ENCODE peak calls at places on chromosomes 13 and 19, in ten cellular contexts. C is hepatocyte, J is GM23248, F is fibroblast of lung, L is cardiac muscle cell, S is kidney, E is Caco-2, G is tibial artery, I is mammary epithelial cell, H is H9. U is an unnamed sample.

GRCh38 chr19:18796239-18796638 is 5.1 kb upstream of the COMP start:
- DNase-seq in C (no peak), J (peak; percentile 57), F (no peak), L (no peak), S (no peak), E (no peak), G (no peak), I (no peak), H (no peak), U (no peak)

GRCh38 chr19:22617614-22618325 is 16.4 kb upstream of the ZNF492 start:
- DNase-seq in C (no peak), J (no peak), F (no peak), L (no peak), S (no peak), E (no peak), G (peak; percentile 28), I (no peak), H (no peak), U (no peak)

GRCh38 chr19:47573076-47574026 is at the start of gene ZNF541:
- DNase-seq in C (no peak), J (peak; percentile 69), F (peak; percentile 42), L (peak; percentile 80), S (peak; percentile 83), E (no peak), G (peak; percentile 50), I (no peak), H (no peak), U (no peak)

GRCh38 chr13:30866692-30867669 is 39.1 kb upstream of the MEDAG start:
- DNase-seq in C (no peak), J (no peak), F (no peak), L (no peak), S (no peak), E (no peak), G (no peak), I (no peak), H (no peak), U (no peak)

GRCh38 chr19:47231215-47232054 is 436 bp upstream of the BBC3 start:
- DNase-seq in C (peak; percentile 95), J (peak; percentile 93), F (peak; percentile 87), L (peak; percentile 88), S (peak; percentile 97), E (peak; percentile 91), G (peak; percentile 87), I (peak; percentile 82), H (peak; percentile 93), U (peak; percentile 96)

GRCh38 chr19:53254451-53255341 is at the start of gene ZNF677:
- DNase-seq in C (peak; percentile 92), J (peak; percentile 96), F (peak; percentile 90), L (peak; percentile 95), S (peak; percentile 98), E (no peak), G (peak; percentile 90), I (peak; percentile 80), H (peak; percentile 93), U (peak; percentile 88)

GRCh38 chr13:42495751-42496150 is 78.2 kb upstream of the TNFSF11 start:
- DNase-seq in C (no peak), J (no peak), F (no peak), L (no peak), S (no peak), E (no peak), G (no peak), I (no peak), H (no peak), U (no peak)

GRCh38 chr19:4049432-4049831 is 17.3 kb downstream of the ZBTB7A start:
- DNase-seq in C (no peak), J (no peak), F (no peak), L (no peak), S (no peak), E (no peak), G (no peak), I (no peak), H (no peak), U (no peak)

GRCh38 chr13:34003712-34004111 is 185.8 kb downstream of the RFC3 start:
- DNase-seq in C (no peak), J (no peak), F (no peak), L (no peak), S (no peak), E (no peak), G (no peak), I (no peak), H (no peak), U (no peak)

GRCh38 chr13:76440568-76440967 is 445.6 kb downstream of the KCTD12 start:
- DNase-seq in C (no peak), J (no peak), F (no peak), L (no peak), S (no peak), E (no peak), G (no peak), I (no peak), H (no peak), U (no peak)

GRCh38 chr13:91714726-91715334 is 316.4 kb downstream of the GPC5 start:
- DNase-seq in C (no peak), J (no peak), F (no peak), L (no peak), S (no peak), E (no peak), G (no peak), I (no peak), H (no peak), U (no peak)

GRCh38 chr13:55577082-55577846 is 1563.5 kb upstream of the PRR20A start:
- DNase-seq in C (no peak), J (no peak), F (no peak), L (no peak), S (no peak), E (no peak), G (no peak), I (no peak), H (peak; percentile 57), U (no peak)

DNA sequence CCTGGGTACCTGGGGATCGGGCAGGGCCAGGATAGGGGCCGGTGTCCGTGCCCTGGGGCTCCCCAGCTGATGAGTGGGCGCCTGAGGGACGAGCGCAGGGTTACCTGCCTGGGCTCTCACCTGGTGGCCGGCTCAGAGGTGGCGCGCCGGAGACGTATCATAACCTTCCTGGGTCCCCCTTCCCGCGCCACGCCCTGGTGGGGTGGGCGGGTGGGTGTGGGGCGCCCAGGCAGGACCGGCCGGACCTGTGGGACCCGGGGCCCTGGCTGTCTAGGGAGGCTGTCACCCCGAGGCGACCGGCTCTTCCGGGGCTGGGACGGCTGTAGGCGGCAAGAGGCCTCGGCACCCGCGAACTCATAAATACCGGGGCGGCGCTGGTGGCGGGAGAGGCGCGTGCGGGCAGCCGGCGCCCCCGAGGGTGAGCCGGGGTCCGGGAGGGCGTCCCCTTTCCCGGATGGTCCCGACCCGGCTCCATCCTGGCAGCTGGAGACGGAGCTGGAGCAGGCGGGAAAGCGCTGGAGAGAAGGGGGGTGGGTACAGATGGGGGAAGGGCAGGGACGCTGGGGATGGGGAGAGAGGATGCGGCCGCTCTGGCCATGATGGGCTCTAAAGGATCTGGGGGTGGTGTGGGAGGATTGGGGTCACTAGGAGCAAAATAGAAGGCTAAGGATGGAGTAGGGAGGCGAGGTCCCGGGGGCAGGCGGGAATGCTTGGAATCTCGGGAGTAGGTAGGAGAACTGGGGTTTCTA is at the start of gene ACP7:
- DNase-seq in C (peak; percentile 41), J (peak; percentile 43), F (no peak), L (no peak), S (peak; percentile 70), E (peak; percentile 61), G (no peak), I (no peak), H (no peak), U (peak; percentile 21)
- H3K4me1 ChIP-seq in C (no peaks in the 10 kb centered on the region), J (peaks cover 10% of the 10 kb centered on the region), F (no peaks in the 10 kb centered on the region), L (no peaks in the 10 kb centered on the region), S (no peaks in the 10 kb centered on the region), E (peaks cover 5% of the 10 kb centered on the region), G (peaks cover 9% of the 10 kb centered on the region), I (peaks cover 28% of the 10 kb centered on the region), H (no peaks in the 10 kb centered on the region), U (peaks cover 7% of the 10 kb centered on the region)

GRCh38 chr19:35004517-35005255 is 4.6 kb downstream of the GRAMD1A start:
- DNase-seq in C (no peak), J (no peak), F (no peak), L (no peak), S (no peak), E (no peak), G (no peak), I (no peak), H (no peak), U (no peak)
- H3K4me1 ChIP-seq in C (peaks cover 48% of the 10 kb centered on the region), J (peaks cover 8% of the 10 kb centered on the region), F (peaks cover 5% of the 10 kb centered on the region), L (peaks cover 4% of the 10 kb centered on the region), S (peaks cover 19% of the 10 kb centered on the region), E (peaks cover 55% of the 10 kb centered on the region), G (peaks cover 18% of the 10 kb centered on the region), I (peaks cover 3% of the 10 kb centered on the region), H (peaks cover 3% of the 10 kb centered on the region), U (peaks cover 20% of the 10 kb centered on the region)

DNA sequence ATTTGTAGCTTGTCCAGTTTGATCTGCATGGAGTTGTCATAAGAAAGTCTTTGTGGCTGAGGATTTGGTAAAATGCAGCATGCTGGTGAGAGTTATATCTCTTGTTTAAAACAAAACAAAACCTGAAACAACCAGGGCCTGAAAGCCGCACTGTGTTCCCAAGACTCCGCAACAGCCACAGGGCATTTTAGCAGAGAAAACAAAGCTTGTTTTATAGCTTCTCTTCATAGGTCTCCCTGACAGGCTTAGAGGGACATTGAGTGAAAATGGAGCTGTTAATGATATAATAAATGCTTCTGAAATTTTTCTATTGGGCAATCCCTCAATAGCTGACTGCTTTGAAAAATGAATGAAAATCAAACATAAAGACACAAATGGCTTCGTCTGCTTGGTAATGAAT is 148.7 kb upstream of the RNF113B start:
- DNase-seq in C (no peak), J (no peak), F (no peak), L (no peak), S (no peak), E (no peak), G (no peak), I (no peak), H (peak; percentile 12), U (no peak)
- H3K4me1 ChIP-seq in C (peaks cover 34% of the 10 kb centered on the region), J (peaks cover 26% of the 10 kb centered on the region), F (peaks cover 9% of the 10 kb centered on the region), L (peaks cover 28% of the 10 kb centered on the region), S (peaks cover 5% of the 10 kb centered on the region), E (peaks cover 33% of the 10 kb centered on the region), G (no peaks in the 10 kb centered on the region), I (no peaks in the 10 kb centered on the region), H (peaks cover 20% of the 10 kb centered on the region), U (peaks cover 22% of the 10 kb centered on the region)

GRCh38 chr19:29673451-29674371 is 8.4 kb downstream of the PLEKHF1 start:
- DNase-seq in C (no peak), J (no peak), F (no peak), L (no peak), S (peak; percentile 68), E (no peak), G (no peak), I (no peak), H (no peak), U (no peak)

GRCh38 chr19:29676586-29676985 is 11.3 kb downstream of the PLEKHF1 start:
- DNase-seq in C (no peak), J (no peak), F (no peak), L (no peak), S (peak; percentile 46), E (no peak), G (no peak), I (no peak), H (no peak), U (no peak)

GRCh38 chr19:29675650-29676186 is 10.5 kb downstream of the PLEKHF1 start:
- DNase-seq in C (no peak), J (no peak), F (no peak), L (no peak), S (peak; percentile 54), E (no peak), G (no peak), I (no peak), H (no peak), U (no peak)

GRCh38 chr19:29674374-29675119 is 9.3 kb downstream of the PLEKHF1 start:
- DNase-seq in C (no peak), J (no peak), F (no peak), L (no peak), S (peak; percentile 67), E (no peak), G (no peak), I (no peak), H (no peak), U (no peak)

GRCh38 chr19:29675120-29675649 is 9.9 kb downstream of the PLEKHF1 start:
- DNase-seq in C (no peak), J (no peak), F (no peak), L (no peak), S (peak; percentile 72), E (no peak), G (no peak), I (no peak), H (no peak), U (no peak)
- H3K4me1 ChIP-seq in C (no peaks in the 10 kb centered on the region), J (no peaks in the 10 kb centered on the region), F (peaks cover 9% of the 10 kb centered on the region), L (no peaks in the 10 kb centered on the region), S (peaks cover 6% of the 10 kb centered on the region), E (peaks cover 4% of the 10 kb centered on the region), G (peaks cover 13% of the 10 kb centered on the region), I (peaks cover 18% of the 10 kb centered on the region), H (no peaks in the 10 kb centered on the region), U (peaks cover 65% of the 10 kb centered on the region)